ENCODE peak calls at places on chromosomes 11 and 22, in seven cellular contexts. K, L, B, X, H, G and S are unnamed samples.

GRCh38 chr22:36211237-36211881 is 9.8 kb upstream of the APOL4 start:
- DNase-seq in K (no peak), L (peak), B (no peak), X (no peak), H (peak), G (no peak), S (no peak)

GRCh38 chr11:10032991-10033390 is 261.0 kb downstream of the SBF2 start:
- DNase-seq in K (no peak), L (peak), B (no peak), X (no peak), H (peak), G (no peak), S (no peak)

GRCh38 chr11:62548545-62549335 is 2.1 kb upstream of the AHNAK start:
- DNase-seq in K (no peak), L (peak), B (no peak), X (no peak), H (peak), G (no peak), S (peak)

GRCh38 chr22:50544746-50545253 is 899 bp upstream of the KLHDC7B start:
- DNase-seq in K (peak), L (no peak), B (no peak), X (peak), H (no peak), G (no peak), S (peak)

GRCh38 chr11:117716652-117717440 is 80.2 kb downstream of the DSCAML1 start:
- DNase-seq in K (no peak), L (no peak), B (no peak), X (no peak), H (no peak), G (no peak), S (no peak)

GRCh38 chr22:48639896-48640732 is 1187.6 kb downstream of the BRD1 start:
- DNase-seq in K (no peak), L (no peak), B (no peak), X (no peak), H (no peak), G (no peak), S (no peak)

GRCh38 chr11:113147249-113147648 is 167.1 kb upstream of the TTC12 start:
- DNase-seq in K (no peak), L (no peak), B (no peak), X (no peak), H (no peak), G (no peak), S (no peak)

GRCh38 chr22:40585205-40585778 is 51.2 kb downstream of the MRTFA start:
- DNase-seq in K (no peak), L (no peak), B (no peak), X (no peak), H (no peak), G (no peak), S (no peak)

GRCh38 chr11:88475991-88476418 is 138.5 kb upstream of the CTSC start:
- DNase-seq in K (no peak), L (peak), B (no peak), X (no peak), H (no peak), G (no peak), S (no peak)

GRCh38 chr22:39176067-39176621 is 23.7 kb upstream of the CBX7 start:
- DNase-seq in K (peak), L (peak), B (no peak), X (peak), H (peak), G (no peak), S (no peak)

GRCh38 chr22:39175127-39176066 is 22.9 kb upstream of the CBX7 start:
- DNase-seq in K (peak), L (no peak), B (no peak), X (no peak), H (no peak), G (no peak), S (peak)

GRCh38 chr22:39173050-39173706 is 20.7 kb upstream of the CBX7 start:
- DNase-seq in K (no peak), L (no peak), B (no peak), X (no peak), H (no peak), G (no peak), S (no peak)

GRCh38 chr22:39173787-39174497 is 21.5 kb upstream of the CBX7 start:
- DNase-seq in K (peak), L (no peak), B (no peak), X (no peak), H (no peak), G (no peak), S (no peak)

DNA sequence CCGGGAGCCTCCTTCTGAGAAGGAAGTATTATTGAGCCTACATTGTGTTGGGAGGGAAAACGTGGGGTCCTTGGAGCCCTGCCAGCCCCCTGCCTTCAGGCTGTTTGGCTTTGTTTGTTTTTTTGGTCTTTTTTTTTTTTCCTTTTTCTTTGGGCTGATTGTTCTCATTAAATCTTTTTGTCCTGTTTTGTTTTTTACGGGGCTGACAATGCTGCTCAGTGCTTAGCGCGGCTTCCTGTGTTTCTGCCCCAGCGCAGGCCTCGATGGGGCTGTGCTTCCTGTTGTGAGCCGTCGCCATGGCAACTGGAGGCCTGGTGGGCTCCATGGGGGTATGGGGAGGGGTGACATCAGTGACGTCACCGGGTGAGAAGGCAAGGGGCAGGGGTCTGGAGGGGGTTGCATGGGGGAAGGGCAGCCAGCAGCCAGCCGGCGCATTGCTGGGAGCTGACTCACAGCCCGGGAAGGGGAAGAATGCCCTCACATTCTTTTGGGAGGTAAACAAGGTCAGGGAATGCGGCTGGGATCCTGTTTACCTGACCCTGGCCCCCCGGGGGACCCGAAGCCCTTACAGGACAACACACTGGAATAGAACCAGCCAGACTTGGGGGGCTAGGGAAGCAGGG is 22.1 kb upstream of the CBX7 start:
- DNase-seq in K (peak), L (peak), B (no peak), X (peak), H (peak), G (peak), S (peak)
- H3K4me3 ChIP-seq in K (no peak), L (no peak), B (no peak), X (no peak), H (no peak), G (no peak), S (no peak)

GRCh38 chr11:70660889-70661197 is 262.5 kb downstream of the CTTN start:
- DNase-seq in K (no peak), L (no peak), B (no peak), X (no peak), H (no peak), G (no peak), S (no peak)

GRCh38 chr11:70660059-70660888 is 261.9 kb downstream of the CTTN start:
- DNase-seq in K (no peak), L (no peak), B (no peak), X (no peak), H (no peak), G (no peak), S (no peak)

GRCh38 chr11:70651036-70651435 is 252.7 kb downstream of the CTTN start:
- DNase-seq in K (no peak), L (no peak), B (no peak), X (no peak), H (no peak), G (no peak), S (no peak)

GRCh38 chr11:70655816-70656215 is 257.5 kb downstream of the CTTN start:
- DNase-seq in K (no peak), L (no peak), B (no peak), X (no peak), H (no peak), G (no peak), S (no peak)

DNA sequence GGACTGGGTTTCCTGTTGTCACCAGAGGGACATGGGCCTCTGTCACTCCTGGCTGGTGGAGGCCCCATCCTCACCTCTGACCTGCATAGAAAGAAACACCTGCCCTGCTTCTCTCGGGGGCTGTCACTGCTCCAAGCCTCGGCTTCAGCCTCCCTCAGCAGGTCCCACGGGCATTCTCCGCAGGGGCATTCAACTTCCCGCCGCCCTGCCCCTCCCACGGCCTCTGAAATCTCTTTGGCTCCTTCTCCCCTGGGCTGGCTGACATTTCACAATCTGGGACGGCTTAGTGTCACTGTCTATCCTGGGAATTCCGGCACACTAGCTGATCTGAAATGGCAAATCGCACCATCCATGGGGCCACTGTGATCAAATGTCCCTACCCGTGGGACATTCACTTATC is 258.0 kb downstream of the CTTN start:
- DNase-seq in K (no peak), L (no peak), B (no peak), X (no peak), H (no peak), G (no peak), S (no peak)
- H3K4me3 ChIP-seq in K (no peak), L (no peak), B (no peak), X (no peak), H (no peak), G (no peak), S (no peak)

GRCh38 chr22:32204211-32204855 is 540 bp downstream of the RFPL2 start:
- DNase-seq in K (no peak), L (no peak), B (no peak), X (no peak), H (no peak), G (no peak), S (no peak)

GRCh38 chr22:32202539-32203180 is 2.2 kb downstream of the RFPL2 start:
- DNase-seq in K (no peak), L (peak), B (no peak), X (peak), H (peak), G (no peak), S (peak)

GRCh38 chr22:32204856-32205722 is at the start of gene RFPL2:
- DNase-seq in K (no peak), L (peak), B (no peak), X (peak), H (peak), G (no peak), S (no peak)

GRCh38 chr22:32202161-32202538 is 2.7 kb downstream of the RFPL2 start:
- DNase-seq in K (no peak), L (no peak), B (no peak), X (no peak), H (no peak), G (no peak), S (no peak)

DNA sequence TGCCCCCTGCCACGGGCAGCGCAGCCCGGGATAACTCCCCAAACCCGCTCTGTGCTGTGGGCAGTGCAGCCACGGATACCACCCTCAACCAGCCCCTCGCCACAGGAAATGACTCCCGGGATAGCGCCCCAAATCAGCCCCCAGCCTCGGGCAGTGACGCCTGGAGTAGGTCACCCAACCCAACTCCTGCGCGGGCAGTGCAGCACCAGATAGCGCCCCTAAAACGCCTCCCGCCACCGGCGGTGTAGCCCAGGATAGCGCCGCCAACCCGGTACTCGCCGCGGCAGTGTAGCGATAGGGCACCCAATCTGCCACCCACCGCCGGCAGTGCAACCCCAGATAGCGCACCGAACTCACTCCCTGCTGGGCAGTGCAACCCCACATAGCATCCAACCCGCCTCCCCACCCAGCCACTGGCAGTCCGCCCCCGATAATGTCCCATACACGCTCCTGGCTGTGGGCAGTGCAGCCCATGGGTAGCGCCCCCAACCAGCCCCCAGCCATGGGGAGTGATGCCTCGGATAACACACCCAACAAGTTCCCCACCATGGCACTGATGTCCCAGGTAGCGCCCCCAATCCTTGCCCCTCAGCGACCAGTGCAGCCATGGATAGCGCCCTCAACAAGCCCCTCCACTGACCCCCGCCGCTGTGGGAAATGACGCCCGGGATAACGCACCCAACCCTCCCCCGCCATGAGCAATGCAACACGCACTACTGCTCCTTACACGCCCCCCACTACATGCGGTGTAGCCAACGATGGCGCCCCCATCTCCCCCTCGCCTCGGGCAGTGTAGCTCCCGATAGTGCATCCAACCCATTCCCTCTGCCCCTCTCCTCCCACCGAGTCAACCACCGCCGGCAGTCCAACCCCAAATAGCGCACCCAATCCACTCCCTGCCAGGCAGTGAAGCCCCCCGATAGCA is 1.4 kb downstream of the RFPL2 start:
- DNase-seq in K (no peak), L (no peak), B (no peak), X (no peak), H (no peak), G (no peak), S (no peak)
- H3K4me3 ChIP-seq in K (peak), L (no peak), B (no peak), X (peak), H (no peak), G (no peak), S (no peak)

GRCh38 chr11:35173011-35173511 is 34.1 kb downstream of the CD44 start:
- DNase-seq in K (no peak), L (no peak), B (no peak), X (peak), H (peak), G (no peak), S (peak)
- H3K4me3 ChIP-seq in K (no peak), L (no peak), B (no peak), X (no peak), H (no peak), G (no peak), S (no peak)

GRCh38 chr22:45170001-45170466 is 6.3 kb downstream of the NUP50 start:
- DNase-seq in K (no peak), L (peak), B (no peak), X (no peak), H (no peak), G (no peak), S (no peak)
- H3K4me3 ChIP-seq in K (no peak), L (no peak), B (no peak), X (no peak), H (no peak), G (no peak), S (no peak)